ENCODE peak calls at places on chromosome 4, in seven cellular contexts. C is SK-N-SH, M is GM12892, W is H1, H is HepG2, K is GM12878, T is K562. A is an unnamed sample.

GRCh38 chr4:145679520-145679919 is 426 bp upstream of the C4orf51 start:
- DNase-seq in K (no peak), T (no peak), W (no peak), C (no peak), M (no peak), H (peak; percentile 25), A (no peak)

GRCh38 chr4:78379991-78380739 is 171.4 kb upstream of the ANXA3 start:
- DNase-seq in K (no peak), T (no peak), W (no peak), C (no peak), H (no peak), M (no peak), A (no peak)

GRCh38 chr4:4415806-4416805 is 29.2 kb downstream of the NSG1 start:
- DNase-seq in M (no peak), H (no peak), K (no peak), C (no peak), T (no peak), W (no peak), A (no peak)

GRCh38 chr4:154332681-154333421 is 158.7 kb downstream of the DCHS2 start:
- DNase-seq in C (peak; percentile 43), K (peak; percentile 11), W (peak; percentile 53), H (no peak), M (no peak), T (no peak), A (no peak)

GRCh38 chr4:152159773-152160172 is 376.1 kb downstream of the FBXW7 start:
- DNase-seq in W (no peak), K (no peak), T (no peak), M (no peak), H (no peak), C (no peak), A (no peak)

GRCh38 chr4:55345054-55345453 is 988 bp upstream of the SRD5A3 start:
- DNase-seq in M (no peak), C (no peak), K (no peak), T (no peak), W (no peak), H (peak; percentile 23), A (no peak)

GRCh38 chr4:48693856-48694574 is 86.1 kb downstream of the FRYL start:
- DNase-seq in C (no peak), W (no peak), T (no peak), K (no peak), M (no peak), H (no peak), A (no peak)

GRCh38 chr4:119281374-119281773 is 40.6 kb downstream of the FABP2 start:
- DNase-seq in H (no peak), W (no peak), K (no peak), C (no peak), T (no peak), M (no peak), A (no peak)

GRCh38 chr4:139282375-139283075 is 2.5 kb upstream of the MGARP start:
- DNase-seq in M (no peak), T (no peak), W (no peak), K (no peak), C (no peak), H (no peak), A (no peak)

GRCh38 chr4:137523329-137523728 is 9.0 kb downstream of the PCDH18 start:
- DNase-seq in M (no peak), K (no peak), T (no peak), H (no peak), C (no peak), W (no peak), A (no peak)

GRCh38 chr4:39548425-39549067 is 21.3 kb upstream of the UGDH start:
- DNase-seq in K (no peak), C (no peak), H (no peak), T (no peak), M (no peak), W (no peak), A (no peak)

GRCh38 chr4:102787096-102787867 is 26.5 kb upstream of the MANBA start:
- DNase-seq in H (no peak), W (no peak), C (no peak), M (no peak), K (no peak), T (no peak), A (no peak)

GRCh38 chr4:186298034-186298647 is 32.2 kb downstream of the F11 start:
- DNase-seq in W (peak; percentile 63), T (no peak), H (no peak), C (peak; percentile 37), K (no peak), M (no peak), A (no peak)

GRCh38 chr4:7073526-7074390 is 5.9 kb upstream of the GRPEL1 start:
- DNase-seq in H (peak; percentile 77), W (peak; percentile 66), T (peak; percentile 82), C (peak; percentile 87), K (no peak), M (peak; percentile 36), A (peak; percentile 41)
- TF ChIP-seq TAF1 in H (no peak), W (no peak), T (no peak), C (no peak), K (no peak), M (no peak), A (no peak)

GRCh38 chr4:38313999-38314561 is 349.9 kb upstream of the KLF3 start:
- DNase-seq in W (no peak), T (peak; percentile 13), C (no peak), M (no peak), H (no peak), K (no peak), A (no peak)
- TF ChIP-seq TAF1 in W (no peak), T (no peak), C (no peak), M (no peak), H (no peak), K (no peak), A (no peak)

GRCh38 chr4:680091-680490 is 5.7 kb downstream of the MYL5 start:
- DNase-seq in W (no peak), C (no peak), K (no peak), T (no peak), M (no peak), H (no peak), A (no peak)

GRCh38 chr4:680565-680930 is 6.2 kb downstream of the MYL5 start:
- DNase-seq in T (peak; percentile 49), K (no peak), C (peak; percentile 69), M (no peak), W (peak; percentile 74), H (no peak), A (no peak)

GRCh38 chr4:679571-680083 is 5.3 kb downstream of the MYL5 start:
- DNase-seq in K (no peak), T (no peak), W (no peak), M (no peak), C (no peak), H (no peak), A (no peak)

GRCh38 chr4:681736-682451 is 7.1 kb downstream of the SLC49A3 start:
- DNase-seq in T (peak; percentile 92), M (no peak), C (peak; percentile 88), H (peak; percentile 62), K (no peak), W (peak; percentile 76), A (no peak)

GRCh38 chr4:680931-681645 is 6.7 kb downstream of the MYL5 start:
- DNase-seq in H (no peak), M (peak; percentile 78), T (peak; percentile 81), W (peak; percentile 75), K (no peak), C (peak; percentile 94), A (no peak)
- TF ChIP-seq TAF1 in H (no peak), M (no peak), T (no peak), W (no peak), K (no peak), C (no peak), A (no peak)

GRCh38 chr4:53192496-53192895 is 173.4 kb downstream of the SCFD2 start:
- DNase-seq in W (no peak), C (no peak), K (no peak), M (no peak), T (no peak), H (no peak), A (no peak)

GRCh38 chr4:53185853-53186590 is 179.8 kb downstream of the SCFD2 start:
- DNase-seq in H (no peak), W (no peak), T (no peak), M (no peak), K (no peak), C (no peak), A (no peak)

GRCh38 chr4:53186714-53187358 is 179.0 kb downstream of the SCFD2 start:
- DNase-seq in W (no peak), M (no peak), H (no peak), C (no peak), T (no peak), K (no peak), A (no peak)

GRCh38 chr4:53192017-53192416 is 173.8 kb downstream of the SCFD2 start:
- DNase-seq in C (no peak), H (no peak), K (no peak), M (no peak), W (no peak), T (no peak), A (no peak)

DNA sequence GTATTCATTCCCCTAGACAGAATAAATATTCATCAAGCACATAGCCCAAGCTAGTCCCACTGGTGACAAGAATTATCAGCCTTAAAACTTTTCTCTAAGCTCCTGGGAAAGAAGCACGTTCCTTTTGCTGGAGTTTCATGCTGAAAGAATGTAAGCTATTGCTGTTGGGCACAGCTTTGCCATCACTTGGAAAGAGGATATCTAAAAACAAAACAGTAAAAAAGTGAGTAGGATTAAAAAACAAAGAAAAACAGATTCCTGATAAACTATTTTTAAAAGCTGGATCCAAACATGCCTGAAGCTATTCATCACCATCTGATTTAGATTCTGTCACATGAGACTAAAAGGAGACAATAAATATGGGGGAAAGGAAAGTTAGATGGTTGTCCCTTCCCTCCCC is 176.8 kb downstream of the SCFD2 start:
- DNase-seq in T (no peak), K (no peak), C (no peak), M (no peak), H (no peak), W (no peak), A (no peak)
- TF ChIP-seq TAF1 in T (no peak), K (no peak), C (no peak), M (no peak), H (no peak), W (no peak), A (no peak)

GRCh38 chr4:41189076-41189475 is 25.3 kb downstream of the APBB2 start:
- DNase-seq in K (peak; percentile 40), H (no peak), T (no peak), W (no peak), C (no peak), M (no peak), A (no peak)
- TF ChIP-seq TAF1 in K (no peak), H (no peak), T (no peak), W (no peak), C (no peak), M (no peak), A (no peak)

DNA sequence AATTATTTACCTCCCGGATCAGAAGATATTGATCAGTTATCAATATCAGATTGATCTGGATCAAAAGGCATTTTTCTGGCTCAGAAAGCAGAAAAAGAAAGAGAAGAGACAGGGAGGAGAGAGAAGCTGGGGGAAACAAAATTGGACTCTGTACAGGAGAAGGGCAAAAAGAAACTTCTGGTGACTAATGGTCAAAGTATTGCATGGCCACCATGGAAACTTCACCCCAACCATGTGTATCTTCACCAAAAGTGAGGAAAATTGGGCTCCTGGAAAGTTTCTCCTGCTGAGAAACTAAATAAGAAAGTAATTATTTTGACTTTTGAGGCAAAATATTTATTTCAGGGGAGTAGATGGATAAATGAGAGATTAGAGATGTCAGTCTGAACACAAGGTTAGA is 33.9 kb downstream of the RNF150 start:
- DNase-seq in C (no peak), H (no peak), M (no peak), W (no peak), T (no peak), K (no peak), A (no peak)
- TF ChIP-seq TAF1 in C (no peak), H (no peak), M (no peak), W (no peak), T (no peak), K (no peak), A (no peak)

GRCh38 chr4:167014944-167015343 is 219.3 kb downstream of the SPOCK3 start:
- DNase-seq in H (no peak), T (no peak), W (no peak), K (no peak), M (no peak), C (no peak), A (no peak)
- TF ChIP-seq TAF1 in H (no peak), T (no peak), W (no peak), K (no peak), M (no peak), C (no peak), A (no peak)